ENCODE peak calls at places on chromosomes 16 and 17, in ten cellular contexts. U is WTC11, T is lower leg skin, A is endothelial cell, F is HFFc6, H is endodermal cell, J is progenitor cell of endocrine pancreas, R is mucosa of descending colon, K is astrocyte of the spinal cord, D is AG10803. V is an unnamed sample.

GRCh38 chr16:22397459-22397858 is 23.0 kb upstream of the CDR2 start:
- DNase-seq in U (no peak), T (no peak), A (no peak), F (peak; percentile 91), H (no peak), J (no peak), R (no peak), K (peak; percentile 91), D (peak; percentile 99), V (no peak)

GRCh38 chr17:14471052-14471451 is 170.2 kb downstream of the HS3ST3B1 start:
- DNase-seq in U (no peak), T (no peak), A (no peak), F (peak; percentile 60), H (no peak), J (no peak), R (no peak), K (peak; percentile 83), D (peak; percentile 91), V (no peak)

GRCh38 chr16:3498988-3499387 is 1.8 kb upstream of the CLUAP1 start:
- DNase-seq in U (no peak), T (no peak), A (no peak), F (no peak), H (no peak), J (no peak), R (no peak), K (no peak), D (no peak), V (no peak)

GRCh38 chr17:1511290-1511689 is 5.1 kb downstream of the INPP5K start:
- DNase-seq in U (no peak), T (no peak), A (no peak), F (no peak), H (no peak), J (no peak), R (peak; percentile 56), K (no peak), D (no peak), V (no peak)

GRCh38 chr16:15592324-15592723 is 50.6 kb downstream of the MARF1 start:
- DNase-seq in U (no peak), T (peak; percentile 42), A (no peak), F (no peak), H (peak; percentile 51), J (no peak), R (peak; percentile 54), K (no peak), D (no peak), V (no peak)

GRCh38 chr16:1923299-1924034 is 5.3 kb upstream of the HS3ST6 start:
- DNase-seq in U (peak; percentile 66), T (peak; percentile 51), A (no peak), F (no peak), H (peak; percentile 93), J (no peak), R (peak; percentile 79), K (no peak), D (peak; percentile 38), V (no peak)

GRCh38 chr17:66348605-66349165 is 46.3 kb downstream of the PRKCA start:
- DNase-seq in U (no peak), T (no peak), A (no peak), F (peak; percentile 70), H (no peak), J (no peak), R (no peak), K (peak; percentile 88), D (peak; percentile 65), V (no peak)

GRCh38 chr16:51710930-51711563 is 560.0 kb upstream of the SALL1 start:
- DNase-seq in U (no peak), T (no peak), A (no peak), F (no peak), H (no peak), J (no peak), R (no peak), K (peak; percentile 5), D (no peak), V (no peak)

GRCh38 chr17:72715906-72716572 is 376.4 kb downstream of the SLC39A11 start:
- DNase-seq in U (no peak), T (no peak), A (no peak), F (peak; percentile 89), H (no peak), J (no peak), R (no peak), K (peak; percentile 98), D (peak; percentile 96), V (no peak)

GRCh38 chr17:8674344-8675305 is 44.1 kb upstream of the MYH10 start:
- DNase-seq in U (peak; percentile 36), T (no peak), A (no peak), F (no peak), H (peak; percentile 75), J (no peak), R (peak; percentile 26), K (peak; percentile 5), D (peak; percentile 78), V (no peak)

GRCh38 chr17:59366773-59367656 is 35.6 kb downstream of the YPEL2 start:
- DNase-seq in U (no peak), T (no peak), A (no peak), F (peak; percentile 57), H (peak; percentile 85), J (peak; percentile 28), R (peak; percentile 74), K (peak; percentile 69), D (peak; percentile 64), V (no peak)

GRCh38 chr16:85158702-85159225 is 46.5 kb upstream of the CIBAR2 start:
- DNase-seq in U (no peak), T (no peak), A (no peak), F (no peak), H (no peak), J (no peak), R (no peak), K (no peak), D (no peak), V (no peak)

DNA sequence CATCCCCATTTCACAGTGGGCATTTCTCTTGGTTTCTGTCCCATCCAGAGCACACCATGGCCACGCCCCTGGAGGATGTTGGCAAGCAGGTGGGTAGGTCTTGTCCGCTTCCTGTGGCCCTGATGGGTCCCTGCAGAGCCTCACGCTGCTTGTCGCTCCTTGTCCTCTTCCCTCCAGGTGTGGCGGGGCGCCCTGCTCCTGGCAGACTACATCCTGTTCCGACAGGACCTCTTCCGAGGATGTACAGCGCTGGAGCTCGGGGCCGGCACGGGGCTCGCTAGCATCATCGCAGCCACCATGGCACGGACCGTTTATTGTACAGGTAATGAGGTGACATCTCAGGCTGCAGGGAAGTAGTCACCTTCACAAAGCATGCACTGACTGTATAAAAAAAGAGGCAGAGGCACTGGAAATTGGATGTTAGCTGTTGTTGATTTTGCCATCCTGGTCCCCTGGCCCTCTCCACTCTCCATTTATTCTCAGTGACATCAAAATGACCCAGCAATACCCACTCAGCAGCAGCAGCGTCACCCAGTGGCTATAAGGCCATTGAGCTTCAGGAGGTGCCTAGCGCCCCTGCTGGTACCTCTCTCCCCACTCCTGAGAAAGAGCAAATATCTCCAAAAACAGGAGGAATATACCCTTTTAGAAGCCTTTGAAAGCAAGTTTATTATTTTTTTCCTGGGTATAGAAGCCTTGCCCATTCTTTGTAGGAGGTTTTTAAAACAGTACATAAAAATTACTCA is 13.7 kb downstream of the METTL22 start:
- DNase-seq in U (peak; percentile 74), T (no peak), A (peak; percentile 51), F (peak; percentile 33), H (peak; percentile 89), J (peak; percentile 19), R (no peak), K (peak; percentile 46), D (peak; percentile 25), V (no peak)
- TF ChIP-seq CTCF in U (peak; percentile 59), T (no peak), A (peak; percentile 49), F (peak; percentile 77), H (peak; percentile 99), J (peak; percentile 86), R (no peak), K (peak; percentile 89), D (peak; percentile 65), V (no peak)

GRCh38 chr16:87119748-87120147 is 197.4 kb downstream of the C16orf95 start:
- DNase-seq in U (no peak), T (no peak), A (no peak), F (no peak), H (no peak), J (no peak), R (no peak), K (no peak), D (no peak), V (no peak)

GRCh38 chr16:87114832-87115231 is 202.4 kb downstream of the C16orf95 start:
- DNase-seq in U (no peak), T (no peak), A (no peak), F (no peak), H (peak; percentile 22), J (no peak), R (no peak), K (no peak), D (no peak), V (no peak)

GRCh38 chr16:87117936-87118335 is 199.3 kb downstream of the C16orf95 start:
- DNase-seq in U (no peak), T (no peak), A (peak; percentile 30), F (no peak), H (no peak), J (no peak), R (no peak), K (no peak), D (no peak), V (no peak)

GRCh38 chr16:87119168-87119567 is 198.0 kb downstream of the C16orf95 start:
- DNase-seq in U (no peak), T (no peak), A (no peak), F (no peak), H (no peak), J (no peak), R (no peak), K (no peak), D (no peak), V (no peak)

DNA sequence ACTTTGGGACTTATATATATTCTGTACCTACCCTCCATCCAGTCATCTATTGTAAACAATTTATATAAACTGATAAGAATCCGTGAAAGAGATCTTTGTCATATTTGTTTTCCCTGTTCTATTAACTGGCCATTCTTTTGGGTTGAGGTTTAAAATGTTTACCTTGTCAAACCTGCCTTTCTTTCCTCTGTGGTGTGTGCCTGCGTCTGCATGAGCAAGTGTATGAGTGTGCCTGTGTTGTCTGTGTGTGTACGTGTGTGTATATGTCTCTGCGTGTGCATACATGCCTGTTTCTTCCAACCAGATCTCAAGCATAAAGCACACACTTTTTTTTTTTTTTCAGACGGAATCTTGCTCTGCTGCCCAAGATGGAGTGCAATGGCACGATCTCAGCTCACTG is 201.5 kb downstream of the C16orf95 start:
- DNase-seq in U (no peak), T (no peak), A (no peak), F (no peak), H (no peak), J (no peak), R (no peak), K (no peak), D (no peak), V (no peak)
- TF ChIP-seq CTCF in U (no peak), T (no peak), A (no peak), F (no peak), H (no peak), J (no peak), R (no peak), K (no peak), D (no peak), V (no peak)

GRCh38 chr17:69462882-69463281 is 48.4 kb downstream of the MAP2K6 start:
- DNase-seq in U (no peak), T (no peak), A (no peak), F (no peak), H (peak; percentile 72), J (no peak), R (no peak), K (no peak), D (no peak), V (no peak)
- TF ChIP-seq CTCF in U (no peak), T (no peak), A (no peak), F (no peak), H (peak; percentile 56), J (no peak), R (no peak), K (no peak), D (no peak), V (no peak)

GRCh38 chr17:78174332-78174869 is 6.0 kb downstream of the SYNGR2 start:
- DNase-seq in U (no peak), T (peak; percentile 73), A (no peak), F (no peak), H (no peak), J (no peak), R (peak; percentile 94), K (peak; percentile 8), D (no peak), V (peak; percentile 35)
- TF ChIP-seq CTCF in U (no peak), T (no peak), A (no peak), F (no peak), H (no peak), J (no peak), R (peak; percentile 50), K (peak; percentile 13), D (no peak), V (no peak)